ENCODE peak calls at places on chromosomes 1 and 21, in six cellular contexts. P is GM12878, X is transverse colon, H is ovary, C is tibial nerve, Z is esophagus muscularis mucosa. J is an unnamed sample.

GRCh38 chr1:172320723-172321122 is 99.8 kb upstream of the C1orf105 start:
- DNase-seq in P (no peak), X (no peak), H (no peak), C (no peak), Z (no peak), J (no peak)

GRCh38 chr1:244700808-244701207 is 47.9 kb downstream of the DESI2 start:
- DNase-seq in P (no peak), X (no peak), H (no peak), C (no peak), Z (no peak), J (no peak)

GRCh38 chr1:38291906-38292521 is 245.4 kb upstream of the POU3F1 start:
- DNase-seq in P (no peak), X (no peak), H (no peak), C (no peak), Z (no peak), J (no peak)

GRCh38 chr1:119827010-119827409 is 15.8 kb upstream of the REG4 start:
- DNase-seq in P (no peak), X (no peak), H (no peak), C (no peak), Z (no peak), J (no peak)

GRCh38 chr1:196951711-196952394 is 8.3 kb downstream of the CFHR2 start:
- DNase-seq in P (peak; percentile 1), X (no peak), H (no peak), C (no peak), Z (no peak), J (no peak)

GRCh38 chr1:207876129-207876528 is 34.8 kb downstream of the CD34 start:
- DNase-seq in P (no peak), X (no peak), H (no peak), C (no peak), Z (no peak), J (no peak)

GRCh38 chr21:41966341-41966833 is 12.6 kb upstream of the C2CD2 start:
- DNase-seq in P (no peak), X (no peak), H (no peak), C (peak; percentile 13), Z (peak; percentile 60), J (no peak)

GRCh38 chr1:198776602-198777029 is 137.8 kb downstream of the PTPRC start:
- DNase-seq in P (no peak), X (peak; percentile 22), H (no peak), C (peak; percentile 45), Z (no peak), J (no peak)

GRCh38 chr1:20233866-20234265 is 47.5 kb upstream of the PLA2G2C start:
- DNase-seq in P (no peak), X (no peak), H (no peak), C (no peak), Z (no peak), J (no peak)

GRCh38 chr1:93007941-93008577 is 46.8 kb upstream of the DIPK1A start:
- DNase-seq in P (no peak), X (no peak), H (no peak), C (no peak), Z (peak; percentile 50), J (no peak)

GRCh38 chr1:200558866-200559459 is 61.6 kb downstream of the KIF14 start:
- DNase-seq in P (no peak), X (no peak), H (no peak), C (peak; percentile 29), Z (no peak), J (no peak)

GRCh38 chr1:18764362-18764761 is 95.1 kb downstream of the TAS1R2 start:
- DNase-seq in P (no peak), X (no peak), H (no peak), C (no peak), Z (no peak), J (no peak)

GRCh38 chr1:175978926-175979325 is 228.2 kb downstream of the COP1 start:
- DNase-seq in P (no peak), X (no peak), H (no peak), C (no peak), Z (no peak), J (no peak)

GRCh38 chr1:31198591-31198990 is 41.1 kb downstream of the NKAIN1 start:
- DNase-seq in P (no peak), X (no peak), H (no peak), C (no peak), Z (no peak), J (no peak)

GRCh38 chr1:21829294-21829693 is 17.2 kb downstream of the LDLRAD2 start:
- DNase-seq in P (no peak), X (no peak), H (no peak), C (no peak), Z (no peak), J (no peak)

GRCh38 chr1:46285730-46286477 is 17.5 kb downstream of the LRRC41 start:
- DNase-seq in P (no peak), X (no peak), H (no peak), C (no peak), Z (no peak), J (no peak)

GRCh38 chr1:36176151-36176949 is 20.4 kb downstream of the MAP7D1 start:
- DNase-seq in P (no peak), X (no peak), H (no peak), C (no peak), Z (no peak), J (no peak)
- H3K4me1 ChIP-seq in P (no peaks in the 10 kb centered on the region), X (peaks cover 16% of the 10 kb centered on the region), H (no peaks in the 10 kb centered on the region), C (peaks cover 25% of the 10 kb centered on the region), Z (peaks cover 89% of the 10 kb centered on the region), J (peaks cover 53% of the 10 kb centered on the region)

GRCh38 chr1:225710804-225711203 is 57.9 kb upstream of the ENAH start:
- DNase-seq in P (no peak), X (no peak), H (no peak), C (no peak), Z (no peak), J (no peak)
- TF ChIP-seq EP300 in P (no peak), X (no peak), H (no peak), C (no peak), Z (no peak), J (no peak)

DNA sequence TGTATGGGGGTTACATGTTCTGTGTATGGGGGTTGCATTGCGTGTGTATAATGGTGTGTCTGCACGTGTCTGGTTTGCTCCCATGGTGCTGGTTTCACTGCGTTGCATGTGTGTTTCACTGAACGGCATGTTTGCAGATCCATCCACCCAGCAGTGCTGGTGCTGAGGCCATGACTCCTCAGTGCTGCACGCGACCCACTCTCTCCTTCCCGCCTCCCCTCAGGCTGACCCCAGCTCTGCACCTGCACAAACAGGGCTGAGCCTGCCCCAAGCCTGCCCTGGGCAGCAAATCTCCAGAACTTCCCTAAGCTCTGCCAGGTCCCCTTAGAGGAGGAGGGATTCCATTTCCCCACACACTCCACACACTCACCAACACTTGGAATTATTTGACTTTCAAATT is 18.7 kb downstream of the ACTRT2 start:
- DNase-seq in P (no peak), X (no peak), H (no peak), C (no peak), Z (no peak), J (no peak)
- H3K27me3 ChIP-seq in P (no peaks in the 10 kb centered on the region), X (peaks cover 38% of the 10 kb centered on the region), H (no peaks in the 10 kb centered on the region), C (peaks cover 4% of the 10 kb centered on the region), Z (no peaks in the 10 kb centered on the region), J (peaks cover 4% of the 10 kb centered on the region)

GRCh38 chr1:168693197-168693871 is 35.7 kb downstream of the DPT start:
- DNase-seq in P (no peak), X (peak; percentile 70), H (no peak), C (no peak), Z (no peak), J (peak; percentile 35)
- H3K4me1 ChIP-seq in P (no peaks in the 10 kb centered on the region), X (peaks cover 32% of the 10 kb centered on the region), H (peaks cover 5% of the 10 kb centered on the region), C (no peaks in the 10 kb centered on the region), Z (peaks cover 48% of the 10 kb centered on the region), J (peaks cover 64% of the 10 kb centered on the region)

GRCh38 chr1:156082111-156083091 is at the start of gene MEX3A:
- DNase-seq in P (no peak), X (peak; percentile 80), H (peak; percentile 88), C (peak; percentile 61), Z (no peak), J (peak; percentile 69)
- TF ChIP-seq EP300 in P (no peak), X (no peak), H (no peak), C (peak; percentile 58), Z (no peak), J (no peak)

GRCh38 chr1:3456964-3457909 is 2.8 kb downstream of the ARHGEF16 start:
- DNase-seq in P (no peak), X (no peak), H (no peak), C (no peak), Z (no peak), J (no peak)

GRCh38 chr1:3456449-3456963 is 2.0 kb downstream of the ARHGEF16 start:
- DNase-seq in P (no peak), X (peak; percentile 77), H (no peak), C (no peak), Z (no peak), J (peak; percentile 71)

GRCh38 chr1:3454811-3455618 is 550 bp downstream of the ARHGEF16 start:
- DNase-seq in P (no peak), X (peak; percentile 70), H (peak; percentile 52), C (no peak), Z (no peak), J (peak; percentile 62)

GRCh38 chr1:3453891-3454810 is at the start of gene ARHGEF16:
- DNase-seq in P (no peak), X (peak; percentile 92), H (peak; percentile 64), C (no peak), Z (no peak), J (peak; percentile 93)

DNA sequence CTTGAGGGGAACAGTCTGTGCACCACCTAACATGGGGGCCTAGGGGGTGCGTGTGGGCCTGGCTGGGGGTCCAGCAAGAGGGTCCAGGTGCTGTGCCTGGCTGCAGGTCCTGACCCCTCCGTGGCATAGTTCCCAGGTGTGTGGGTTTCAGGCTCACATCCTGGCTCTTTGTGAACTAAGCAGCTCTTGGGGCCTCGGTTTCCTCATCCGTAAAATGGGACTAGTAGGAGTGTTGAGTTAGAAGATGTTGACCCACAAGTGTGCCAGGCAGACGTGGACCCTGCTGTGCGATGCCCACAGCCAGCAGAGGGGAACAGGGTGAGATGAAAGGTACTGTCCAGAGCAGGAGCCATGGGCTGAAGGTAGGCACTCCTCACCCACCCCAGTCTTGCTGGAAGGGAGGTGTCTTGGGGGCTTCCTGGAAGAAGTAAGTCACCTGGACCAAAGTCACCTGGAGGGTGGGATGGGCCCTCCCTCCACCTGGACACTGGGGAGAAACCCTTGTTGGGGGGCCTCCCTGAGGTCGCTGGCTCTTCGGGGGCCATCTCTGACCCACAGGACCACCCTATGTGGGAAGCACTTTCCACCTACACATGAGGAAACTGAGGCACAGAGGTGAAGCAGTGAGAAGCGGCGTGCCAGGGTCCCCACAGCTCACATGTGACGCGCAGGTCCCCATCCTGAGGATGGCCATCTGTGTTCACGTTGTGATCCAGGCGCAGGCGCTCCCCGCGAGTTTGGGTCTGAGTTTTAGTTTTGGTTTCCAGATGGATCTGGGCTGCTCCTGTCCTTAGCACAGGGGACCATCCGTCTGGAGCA is 1.4 kb downstream of the ARHGEF16 start:
- DNase-seq in P (no peak), X (no peak), H (no peak), C (no peak), Z (no peak), J (no peak)
- H3K27me3 ChIP-seq in P (no peaks in the 10 kb centered on the region), X (peaks cover 38% of the 10 kb centered on the region), H (no peaks in the 10 kb centered on the region), C (peaks cover 29% of the 10 kb centered on the region), Z (peaks cover 38% of the 10 kb centered on the region), J (peaks cover 33% of the 10 kb centered on the region)

GRCh38 chr1:114758251-114758832 is 558 bp upstream of the CSDE1 start:
- DNase-seq in P (no peak), X (no peak), H (no peak), C (no peak), Z (no peak), J (no peak)
- H3K4me1 ChIP-seq in P (peaks cover 13% of the 10 kb centered on the region), X (peaks cover 35% of the 10 kb centered on the region), H (peaks cover 5% of the 10 kb centered on the region), C (peaks cover 42% of the 10 kb centered on the region), Z (peaks cover 43% of the 10 kb centered on the region), J (peaks cover 27% of the 10 kb centered on the region)